ENCODE peak calls at places on chromosomes 6 and 20, in four cellular contexts. S is GM12878, E is K562, T is HL-60. Y is an unnamed sample.

GRCh38 chr6:106098383-106099234 is 12.5 kb downstream of the PRDM1 start:
- DNase-seq in S (peak; percentile 66), E (peak; percentile 72), T (no peak), Y (no peak)

GRCh38 chr20:36497856-36498255 is 43.5 kb upstream of the MYL9 start:
- DNase-seq in S (no peak), E (no peak), T (no peak), Y (no peak)

GRCh38 chr6:3965071-3965718 is 113.7 kb downstream of the FAM217A start:
- DNase-seq in S (no peak), E (no peak), T (no peak), Y (no peak)

GRCh38 chr6:1904898-1905297 is 295.2 kb downstream of the FOXC1 start:
- DNase-seq in S (no peak), E (no peak), T (no peak), Y (no peak)

GRCh38 chr20:56202493-56203077 is 45.9 kb upstream of the MC3R start:
- DNase-seq in S (no peak), E (peak; percentile 13), T (peak; percentile 7), Y (no peak)

GRCh38 chr6:125547320-125547843 is 202.1 kb upstream of the HEY2 start:
- DNase-seq in S (no peak), E (no peak), T (no peak), Y (no peak)

GRCh38 chr6:26520088-26520839 is 17.9 kb upstream of the HMGN4 start:
- DNase-seq in S (no peak), E (no peak), T (no peak), Y (no peak)

GRCh38 chr6:26556263-26557070 is 18.3 kb downstream of the HMGN4 start:
- DNase-seq in S (no peak), E (peak; percentile 85), T (peak; percentile 17), Y (no peak)

GRCh38 chr6:31588871-31589650 is 3.0 kb downstream of the LST1 start:
- DNase-seq in S (no peak), E (no peak), T (peak; percentile 26), Y (no peak)
- TF ChIP-seq SPI1 in S (no peak), E (no peak), T (no peak), Y (no peak)

DNA sequence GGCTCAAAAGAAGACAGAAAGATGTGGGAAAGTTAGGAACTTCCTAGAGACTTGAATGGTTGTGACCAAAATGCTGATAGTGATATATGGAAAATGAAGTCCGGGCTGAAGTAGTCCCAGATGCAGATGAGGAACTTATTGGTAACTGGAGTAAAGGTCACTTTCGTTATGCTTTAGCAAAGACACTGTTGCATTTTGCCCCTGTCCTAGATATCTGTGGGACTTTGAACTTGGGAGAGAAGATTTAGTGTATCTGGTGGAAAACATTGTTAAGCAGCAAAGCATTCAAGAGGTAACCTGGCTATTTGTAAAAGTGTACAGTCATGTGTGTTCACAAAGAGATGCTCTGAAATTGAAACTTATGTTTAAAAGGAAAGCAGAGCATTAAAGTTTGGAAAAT is 1692.4 kb downstream of the HACE1 start:
- DNase-seq in S (no peak), E (no peak), T (no peak), Y (no peak)
- TF ChIP-seq SPI1 in S (no peak), E (no peak), T (no peak), Y (no peak)

GRCh38 chr20:50559856-50560623 is 49.9 kb downstream of the PTPN1 start:
- DNase-seq in S (no peak), E (no peak), T (no peak), Y (no peak)

GRCh38 chr20:50560867-50561266 is 50.7 kb downstream of the PTPN1 start:
- DNase-seq in S (no peak), E (no peak), T (no peak), Y (no peak)

GRCh38 chr20:50561379-50562078 is 51.3 kb downstream of the PTPN1 start:
- DNase-seq in S (no peak), E (no peak), T (no peak), Y (no peak)

GRCh38 chr20:50563133-50563944 is 53.2 kb downstream of the PTPN1 start:
- DNase-seq in S (no peak), E (no peak), T (no peak), Y (no peak)

GRCh38 chr20:50562262-50562701 is 52.1 kb downstream of the PTPN1 start:
- DNase-seq in S (no peak), E (no peak), T (no peak), Y (no peak)
- TF ChIP-seq SPI1 in S (no peak), E (no peak), T (no peak), Y (no peak)

DNA sequence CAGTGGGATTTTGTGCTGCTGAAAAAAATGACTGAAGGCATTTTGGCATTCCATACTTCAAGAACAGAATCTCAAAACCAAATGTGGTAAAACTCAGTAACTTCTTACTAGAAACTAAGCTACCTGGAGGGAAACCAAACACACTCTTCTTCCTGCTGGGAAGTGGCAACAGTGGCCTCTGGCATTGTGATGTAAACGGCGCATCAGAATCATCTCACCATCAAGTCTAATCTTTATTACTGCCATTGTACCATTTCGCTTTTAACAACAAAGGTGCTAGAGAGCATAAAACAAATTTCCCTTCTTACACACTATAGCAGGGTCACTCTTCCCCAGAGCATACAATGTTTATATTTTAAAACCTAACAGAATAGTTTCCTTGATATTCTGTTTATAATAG is 101.6 kb upstream of the CEP162 start:
- DNase-seq in S (no peak), E (no peak), T (no peak), Y (no peak)
- TF ChIP-seq SPI1 in S (no peak), E (no peak), T (no peak), Y (no peak)

GRCh38 chr20:58236612-58237317 is 8.3 kb upstream of the ANKRD60 start:
- DNase-seq in S (peak; percentile 12), E (peak; percentile 82), T (peak; percentile 58), Y (peak; percentile 63)

GRCh38 chr20:58238490-58238889 is 10.0 kb upstream of the ANKRD60 start:
- DNase-seq in S (no peak), E (no peak), T (no peak), Y (no peak)

GRCh38 chr20:58235010-58235409 is 6.6 kb upstream of the ANKRD60 start:
- DNase-seq in S (no peak), E (no peak), T (no peak), Y (no peak)

GRCh38 chr20:58239216-58239615 is 10.8 kb upstream of the ANKRD60 start:
- DNase-seq in S (no peak), E (no peak), T (no peak), Y (no peak)

GRCh38 chr20:58237318-58238182 is 9.1 kb upstream of the ANKRD60 start:
- DNase-seq in S (no peak), E (no peak), T (no peak), Y (no peak)
- TF ChIP-seq SPI1 in S (no peak), E (no peak), T (no peak), Y (no peak)

DNA sequence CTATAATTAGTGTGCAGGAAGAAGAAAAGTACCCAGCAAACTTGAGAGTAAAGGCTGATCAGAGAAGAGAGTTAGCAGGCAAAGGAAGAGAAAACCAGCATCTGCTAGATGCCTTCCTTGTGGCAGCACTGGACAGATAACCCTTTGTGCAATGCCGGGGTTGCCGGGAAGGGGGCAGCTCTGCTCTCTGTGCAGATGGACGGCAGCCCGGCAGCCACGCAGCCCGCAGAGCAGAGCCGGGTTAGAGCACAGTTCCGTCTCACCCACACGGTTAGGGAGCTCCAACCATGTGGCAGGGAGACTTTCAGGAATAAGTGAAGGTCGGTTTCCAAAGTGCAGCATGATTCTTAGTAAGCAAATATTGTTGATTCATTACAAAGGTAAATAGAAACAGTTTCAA is 80.0 kb upstream of the RPS6KA2 start:
- DNase-seq in S (no peak), E (peak; percentile 33), T (peak; percentile 64), Y (no peak)
- TF ChIP-seq SPI1 in S (no peak), E (no peak), T (no peak), Y (no peak)

GRCh38 chr6:17725083-17725482 is 18.4 kb upstream of the NUP153 start:
- DNase-seq in S (no peak), E (peak; percentile 82), T (no peak), Y (no peak)
- TF ChIP-seq SPI1 in S (no peak), E (no peak), T (no peak), Y (no peak)

Y was measured in GM12891.